ENCODE peak calls at places on chromosomes 16 and 17, in six cellular contexts. V is left ventricle myocardium inferior, Q is cardiac muscle cell, G is uterus, U is astrocyte, B is colonic mucosa. M is an unnamed sample.

GRCh38 chr17:15955793-15956541 is 11.0 kb downstream of the ADORA2B start:
- DNase-seq in G (no peak), V (no peak), Q (peak; percentile 52), B (no peak), U (no peak), M (no peak)

GRCh38 chr16:67260426-67261063 is 11.8 kb downstream of the SLC9A5 start:
- DNase-seq in B (peak; percentile 41), Q (peak; percentile 77), V (no peak), G (no peak), U (no peak), M (peak; percentile 49)

GRCh38 chr17:16512011-16512410 is 20.0 kb upstream of the LRRC75A start:
- DNase-seq in G (no peak), U (no peak), B (no peak), Q (no peak), V (no peak), M (no peak)

GRCh38 chr17:82245144-82246039 is 16.6 kb downstream of the SLC16A3 start:
- DNase-seq in B (no peak), U (no peak), Q (no peak), V (no peak), G (no peak), M (no peak)

GRCh38 chr17:77779711-77780539 is 178.6 kb upstream of the TNRC6C start:
- DNase-seq in V (peak; percentile 41), G (peak; percentile 33), B (no peak), Q (peak; percentile 38), U (peak; percentile 36), M (peak; percentile 24)

GRCh38 chr16:66510298-66510697 is 39.6 kb downstream of the TK2 start:
- DNase-seq in V (no peak), G (peak; percentile 12), B (no peak), Q (no peak), U (no peak), M (no peak)

GRCh38 chr16:20799599-20799998 is 6.7 kb downstream of the ERI2 start:
- DNase-seq in B (no peak), V (no peak), U (peak; percentile 24), Q (peak; percentile 46), G (no peak), M (no peak)

GRCh38 chr17:41777157-41777578 is 9.3 kb downstream of the JUP start:
- DNase-seq in Q (no peak), U (no peak), G (no peak), V (peak; percentile 77), B (no peak), M (no peak)

GRCh38 chr17:41140360-41141132 is at the start of gene KRTAP4-6:
- DNase-seq in B (no peak), V (no peak), U (peak; percentile 81), Q (no peak), G (no peak), M (no peak)

GRCh38 chr17:50051082-50051576 is 4.8 kb upstream of the ITGA3 start:
- DNase-seq in G (no peak), U (peak; percentile 80), B (no peak), V (no peak), Q (peak; percentile 71), M (no peak)

GRCh38 chr17:14793237-14793636 is 471.9 kb downstream of the PMP22 start:
- DNase-seq in Q (peak; percentile 27), U (no peak), G (no peak), V (no peak), B (no peak), M (no peak)

GRCh38 chr16:9407206-9407758 is 315.8 kb downstream of the HAPSTR1 start:
- DNase-seq in V (no peak), G (no peak), Q (no peak), B (no peak), U (no peak), M (no peak)

GRCh38 chr17:70119961-70120360 is 44.9 kb downstream of the KCNJ16 start:
- DNase-seq in G (no peak), Q (peak; percentile 3), U (peak; percentile 13), V (no peak), B (no peak), M (no peak)

GRCh38 chr17:42266462-42266861 is 9.7 kb downstream of the STAT5B start:
- DNase-seq in B (no peak), Q (no peak), G (no peak), U (no peak), V (no peak), M (no peak)

GRCh38 chr17:75319818-75320691 is 30.8 kb upstream of the SLC25A19 start:
- DNase-seq in V (no peak), Q (peak; percentile 68), U (peak; percentile 96), B (no peak), G (no peak), M (no peak)

GRCh38 chr17:77736207-77736600 is 222.3 kb upstream of the TNRC6C start:
- DNase-seq in Q (no peak), U (no peak), V (peak; percentile 26), B (peak; percentile 21), G (peak; percentile 49), M (no peak)

GRCh38 chr16:4500283-4500682 is 24.1 kb downstream of the HMOX2 start:
- DNase-seq in U (peak; percentile 83), Q (peak; percentile 83), V (no peak), B (no peak), G (no peak), M (peak; percentile 35)

GRCh38 chr17:2028234-2028614 is 1.7 kb upstream of the DPH1 start:
- DNase-seq in V (no peak), Q (no peak), U (no peak), G (no peak), B (no peak), M (no peak)

GRCh38 chr17:45172541-45173286 is 11.0 kb downstream of the HEXIM2 start:
- DNase-seq in U (peak; percentile 66), B (peak; percentile 80), Q (peak; percentile 66), V (peak; percentile 61), G (peak; percentile 78), M (peak; percentile 54)

GRCh38 chr17:28982191-28982793 is 23.5 kb downstream of the SEZ6 start:
- DNase-seq in Q (peak; percentile 70), U (no peak), V (no peak), G (peak; percentile 29), B (no peak), M (peak; percentile 19)

GRCh38 chr16:1677339-1677738 is 740 bp upstream of the JPT2 start:
- DNase-seq in U (no peak), Q (no peak), G (no peak), V (no peak), B (no peak), M (no peak)

GRCh38 chr16:11976850-11977205 is 294 bp downstream of the SNX29 start:
- DNase-seq in B (no peak), U (no peak), V (no peak), G (no peak), Q (no peak), M (no peak)

GRCh38 chr16:88809676-88810165 is 2.0 kb downstream of the APRT start:
- DNase-seq in G (no peak), U (no peak), V (no peak), Q (no peak), B (no peak), M (no peak)

GRCh38 chr16:88811600-88811849 is 203 bp downstream of the APRT start:
- DNase-seq in B (no peak), G (no peak), Q (no peak), U (no peak), V (no peak), M (no peak)

GRCh38 chr16:88809068-88809675 is 2.6 kb downstream of the APRT start:
- DNase-seq in Q (no peak), U (no peak), G (no peak), B (no peak), V (no peak), M (no peak)

GRCh38 chr16:88810868-88811599 is 694 bp downstream of the APRT start:
- DNase-seq in V (peak; percentile 79), B (peak; percentile 83), Q (peak; percentile 88), G (peak; percentile 71), U (peak; percentile 57), M (peak; percentile 64)

GRCh38 chr16:88810166-88810867 is 1.4 kb downstream of the APRT start:
- DNase-seq in B (no peak), V (no peak), U (no peak), G (no peak), Q (no peak), M (no peak)
- H3K27ac ChIP-seq in B (peak overlapping the region; percentile 96), V (peak overlapping the region; percentile 97), U (peak overlapping the region; percentile 77), G (peak overlapping the region; percentile 95), Q (peak overlapping the region; percentile 79), M (peak overlapping the region; percentile 84)

GRCh38 chr16:68492501-68493411 is 44.4 kb upstream of the SMPD3 start:
- DNase-seq in U (no peak), G (no peak), Q (no peak), B (peak; percentile 72), V (no peak), M (no peak)
- TF ChIP-seq CTCF in U (no peak), G (no peak), Q (no peak), B (no peak), V (no peak), M (no peak)

DNA sequence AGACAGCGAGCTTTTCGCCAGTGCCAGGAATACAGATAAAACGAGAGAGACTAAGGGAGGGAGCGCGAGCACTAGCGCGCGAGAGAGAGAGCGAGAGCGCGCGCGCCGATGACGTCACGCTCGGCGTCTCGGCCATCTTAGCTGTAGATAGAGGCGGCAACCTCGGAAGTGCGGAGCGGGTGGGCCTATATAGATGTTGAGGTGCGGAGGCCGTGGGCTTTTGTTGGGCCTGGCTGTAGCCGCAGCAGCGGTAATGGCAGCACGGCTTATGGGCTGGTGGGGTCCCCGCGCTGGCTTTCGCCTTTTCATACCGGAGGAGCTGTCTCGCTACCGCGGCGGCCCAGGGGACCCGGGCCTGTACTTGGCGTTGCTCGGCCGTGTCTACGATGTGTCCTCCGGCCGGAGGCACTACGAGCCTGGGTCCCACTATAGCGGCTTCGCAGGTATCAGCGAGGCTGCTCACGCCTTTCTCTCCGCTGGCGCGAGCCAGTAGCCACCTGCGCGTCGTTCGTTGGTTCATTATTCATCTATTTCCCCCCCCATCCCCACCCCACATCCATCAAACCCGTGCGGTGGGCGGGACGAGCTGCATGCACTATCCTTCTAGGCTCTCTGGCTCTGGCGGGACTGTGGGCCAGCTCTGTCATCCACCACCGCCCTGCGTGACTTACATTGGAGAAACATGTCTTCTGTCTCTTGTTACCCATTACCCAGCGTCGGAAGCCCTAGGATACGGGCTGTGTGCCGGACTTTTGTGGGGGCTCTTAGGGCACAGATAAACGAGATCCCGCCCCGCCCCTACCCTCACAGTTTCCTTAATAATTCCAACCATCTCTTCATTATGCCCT is 790 bp downstream of the CYB5D2 start:
- DNase-seq in V (peak; percentile 92), Q (peak; percentile 96), U (peak; percentile 89), B (peak; percentile 90), G (peak; percentile 88), M (peak; percentile 88)
- H3K27me3 ChIP-seq in V (no peaks in the 10 kb centered on the region), Q (no peaks in the 10 kb centered on the region), U (no peaks in the 10 kb centered on the region), B (no peaks in the 10 kb centered on the region), G (no peaks in the 10 kb centered on the region), M (no peaks in the 10 kb centered on the region)

GRCh38 chr16:87316923-87317765 is at the start of gene C16orf95:
- DNase-seq in G (peak; percentile 97), B (peak; percentile 98), V (peak; percentile 95), Q (peak; percentile 96), U (peak; percentile 89), M (peak; percentile 96)

GRCh38 chr16:87316450-87316922 is 706 bp downstream of the C16orf95 start:
- DNase-seq in B (no peak), U (no peak), G (no peak), Q (no peak), V (no peak), M (no peak)

GRCh38 chr16:87318158-87318644 is 1.0 kb upstream of the C16orf95 start:
- DNase-seq in Q (peak; percentile 20), U (no peak), G (no peak), V (no peak), B (no peak), M (no peak)

GRCh38 chr16:87319011-87319410 is 1.8 kb upstream of the C16orf95 start:
- DNase-seq in V (no peak), U (no peak), G (no peak), B (no peak), Q (no peak), M (no peak)

GRCh38 chr16:87317766-87318121 is 552 bp upstream of the C16orf95 start:
- DNase-seq in B (peak; percentile 66), V (peak; percentile 34), U (peak; percentile 51), Q (peak; percentile 76), G (peak; percentile 51), M (no peak)
- H3K27ac ChIP-seq in B (peak overlapping the region; percentile 92), V (peak overlapping the region; percentile 99), U (peak overlapping the region; percentile 94), Q (peak overlapping the region; percentile 84), G (peak overlapping the region; percentile 96), M (peak overlapping the region; percentile 80)